ENCODE peak calls at places on chromosomes 16 and 17, in eight cellular contexts. B, M, W, P, G, K, J and F are unnamed samples.

GRCh38 chr17:82863941-82864720 is 24.3 kb upstream of the ZNF750 start:
- DNase-seq in B (no peak), M (no peak), W (peak), P (no peak), G (no peak), K (peak), J (no peak), F (no peak)

GRCh38 chr17:27892866-27893769 is at the start of gene LYRM9:
- DNase-seq in B (no peak), M (peak), W (peak), P (peak), G (peak), K (peak), J (peak), F (peak)

GRCh38 chr17:1643999-1644492 is 1.5 kb downstream of the SCARF1 start:
- DNase-seq in B (no peak), M (no peak), W (no peak), P (no peak), G (no peak), K (no peak), J (no peak), F (no peak)

GRCh38 chr17:37650419-37651003 is 7.3 kb upstream of the DDX52 start:
- DNase-seq in B (no peak), M (peak), W (peak), P (no peak), G (peak), K (no peak), J (no peak), F (peak)

GRCh38 chr17:68777243-68777855 is 176.2 kb upstream of the FAM20A start:
- DNase-seq in B (no peak), M (peak), W (peak), P (peak), G (peak), K (peak), J (peak), F (peak)

GRCh38 chr16:58472266-58472665 is 27.7 kb upstream of the NDRG4 start:
- DNase-seq in B (no peak), M (no peak), W (no peak), P (no peak), G (no peak), K (no peak), J (no peak), F (no peak)

GRCh38 chr17:13182854-13183253 is 165.0 kb upstream of the ELAC2 start:
- DNase-seq in B (no peak), M (no peak), W (no peak), P (no peak), G (no peak), K (no peak), J (no peak), F (no peak)

GRCh38 chr17:4004517-4005295 is 40.5 kb upstream of the ATP2A3 start:
- DNase-seq in B (no peak), M (peak), W (peak), P (peak), G (peak), K (peak), J (peak), F (peak)

GRCh38 chr16:29995330-29995910 is at the start of gene HIRIP3:
- DNase-seq in B (peak), M (peak), W (peak), P (peak), G (peak), K (peak), J (peak), F (peak)

GRCh38 chr17:16491131-16491702 is 776 bp downstream of the LRRC75A start:
- DNase-seq in B (no peak), M (no peak), W (no peak), P (no peak), G (no peak), K (peak), J (no peak), F (no peak)

GRCh38 chr17:45277992-45278391 is 16.1 kb upstream of the SPATA32 start:
- DNase-seq in B (no peak), M (no peak), W (peak), P (peak), G (peak), K (no peak), J (peak), F (no peak)

GRCh38 chr16:83830091-83830768 is 22.5 kb downstream of the HSBP1 start:
- DNase-seq in B (no peak), M (no peak), W (no peak), P (no peak), G (peak), K (no peak), J (no peak), F (no peak)

GRCh38 chr16:84055801-84056634 is 13.4 kb upstream of the SLC38A8 start:
- DNase-seq in B (no peak), M (no peak), W (no peak), P (no peak), G (peak), K (no peak), J (peak), F (no peak)

GRCh38 chr17:4901648-4902344 is 1.1 kb downstream of the CHRNE start:
- DNase-seq in B (no peak), M (no peak), W (no peak), P (peak), G (peak), K (no peak), J (no peak), F (no peak)

GRCh38 chr16:23290189-23291062 is 11.7 kb upstream of the SCNN1B start:
- DNase-seq in B (no peak), M (no peak), W (peak), P (no peak), G (no peak), K (no peak), J (no peak), F (no peak)

GRCh38 chr16:30570621-30571443 is 682 bp downstream of the ZNF688 start:
- DNase-seq in B (no peak), M (no peak), W (peak), P (no peak), G (peak), K (no peak), J (peak), F (no peak)

GRCh38 chr17:78479369-78479768 is 97.8 kb downstream of the DNAH17 start:
- DNase-seq in B (no peak), M (no peak), W (no peak), P (no peak), G (no peak), K (no peak), J (no peak), F (no peak)

GRCh38 chr17:45985447-45985846 is 13.6 kb upstream of the STH start:
- DNase-seq in B (no peak), M (no peak), W (no peak), P (no peak), G (no peak), K (no peak), J (no peak), F (no peak)

GRCh38 chr17:28967240-28968135 is 16.2 kb upstream of the PHF12 start:
- DNase-seq in B (no peak), M (no peak), W (no peak), P (no peak), G (no peak), K (no peak), J (no peak), F (no peak)

GRCh38 chr17:35312790-35313711 is 60.4 kb downstream of the SLFN11 start:
- DNase-seq in B (no peak), M (peak), W (peak), P (peak), G (peak), K (peak), J (peak), F (peak)

GRCh38 chr16:10085078-10085798 is 97.0 kb downstream of the GRIN2A start:
- DNase-seq in B (no peak), M (no peak), W (no peak), P (no peak), G (no peak), K (no peak), J (no peak), F (no peak)

GRCh38 chr16:88131966-88132365 is 180.7 kb downstream of the BANP start:
- DNase-seq in B (no peak), M (no peak), W (no peak), P (no peak), G (no peak), K (no peak), J (no peak), F (no peak)

GRCh38 chr17:80789356-80789902 is 202.2 kb upstream of the CHMP6 start:
- DNase-seq in B (no peak), M (peak), W (peak), P (no peak), G (peak), K (no peak), J (peak), F (peak)

GRCh38 chr16:65125871-65126270 is 4.0 kb upstream of the CDH11 start:
- DNase-seq in B (no peak), M (no peak), W (peak), P (no peak), G (no peak), K (no peak), J (no peak), F (no peak)

GRCh38 chr17:81387235-81388060 is 7.8 kb upstream of the BAHCC1 start:
- DNase-seq in B (no peak), M (no peak), W (peak), P (peak), G (no peak), K (no peak), J (peak), F (no peak)

GRCh38 chr16:75311383-75311938 is 60.0 kb upstream of the BCAR1 start:
- DNase-seq in B (no peak), M (no peak), W (peak), P (no peak), G (no peak), K (no peak), J (no peak), F (no peak)

GRCh38 chr17:65078441-65079160 is 22.1 kb upstream of the GNA13 start:
- DNase-seq in B (no peak), M (no peak), W (peak), P (no peak), G (peak), K (no peak), J (no peak), F (no peak)

GRCh38 chr17:14320098-14320497 is 19.2 kb downstream of the HS3ST3B1 start:
- DNase-seq in B (no peak), M (no peak), W (no peak), P (no peak), G (no peak), K (no peak), J (no peak), F (no peak)

DNA sequence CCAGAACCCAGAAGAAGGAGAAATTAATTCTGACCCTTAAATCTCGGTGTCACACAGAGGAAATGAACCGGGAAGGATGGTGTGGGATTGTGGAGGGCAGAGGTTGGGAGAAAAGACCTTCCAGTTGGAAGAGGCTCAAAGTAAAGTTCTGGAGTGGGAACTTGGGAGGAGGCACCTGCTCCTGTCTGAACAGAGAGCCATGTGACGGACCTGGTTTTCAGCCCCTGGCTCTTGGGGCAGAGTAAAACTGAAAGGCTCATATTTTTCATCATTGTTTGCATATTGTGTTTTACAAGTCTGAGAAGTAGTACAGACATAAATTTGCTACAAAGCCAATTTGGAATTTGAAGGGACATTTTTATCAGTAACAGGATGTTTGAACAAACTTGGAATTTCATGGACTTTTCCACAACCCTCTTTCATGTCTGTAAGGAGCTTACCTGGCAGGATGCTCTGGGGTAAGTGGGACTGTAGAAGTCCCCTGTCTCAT is 24.4 kb upstream of the SEC14L1 start:
- DNase-seq in B (no peak), M (no peak), W (no peak), P (no peak), G (no peak), K (no peak), J (no peak), F (no peak)
- H3K27ac ChIP-seq in B (peak), M (no peak), W (no peak), P (peak), G (peak), K (no peak), J (peak), F (no peak)

GRCh38 chr17:17819111-17819510 is 17.7 kb downstream of the SREBF1 start:
- DNase-seq in B (no peak), M (no peak), W (no peak), P (no peak), G (no peak), K (no peak), J (no peak), F (no peak)
- H3K27ac ChIP-seq in B (no peak), M (peak), W (no peak), P (no peak), G (no peak), K (peak), J (no peak), F (peak)

GRCh38 chr17:9200699-9201359 is 179.5 kb downstream of the NTN1 start:
- DNase-seq in B (no peak), M (no peak), W (no peak), P (no peak), G (no peak), K (no peak), J (no peak), F (peak)

GRCh38 chr17:9200197-9200662 is 178.9 kb downstream of the NTN1 start:
- DNase-seq in B (no peak), M (no peak), W (no peak), P (no peak), G (no peak), K (no peak), J (no peak), F (no peak)

GRCh38 chr17:9204026-9204425 is 182.7 kb downstream of the NTN1 start:
- DNase-seq in B (no peak), M (no peak), W (no peak), P (no peak), G (no peak), K (no peak), J (no peak), F (no peak)

GRCh38 chr17:9204623-9205329 is 183.5 kb downstream of the NTN1 start:
- DNase-seq in B (no peak), M (no peak), W (no peak), P (no peak), G (no peak), K (no peak), J (no peak), F (no peak)

GRCh38 chr17:9202572-9202971 is 181.3 kb downstream of the NTN1 start:
- DNase-seq in B (no peak), M (no peak), W (peak), P (no peak), G (no peak), K (no peak), J (no peak), F (no peak)
- H3K27ac ChIP-seq in B (no peak), M (no peak), W (peak), P (no peak), G (no peak), K (no peak), J (no peak), F (no peak)

GRCh38 chr17:41907185-41907556 is 11.6 kb downstream of the ACLY start:
- DNase-seq in B (no peak), M (no peak), W (peak), P (no peak), G (no peak), K (no peak), J (peak), F (no peak)
- H3K27ac ChIP-seq in B (no peak), M (peak), W (peak), P (no peak), G (no peak), K (no peak), J (peak), F (no peak)

DNA sequence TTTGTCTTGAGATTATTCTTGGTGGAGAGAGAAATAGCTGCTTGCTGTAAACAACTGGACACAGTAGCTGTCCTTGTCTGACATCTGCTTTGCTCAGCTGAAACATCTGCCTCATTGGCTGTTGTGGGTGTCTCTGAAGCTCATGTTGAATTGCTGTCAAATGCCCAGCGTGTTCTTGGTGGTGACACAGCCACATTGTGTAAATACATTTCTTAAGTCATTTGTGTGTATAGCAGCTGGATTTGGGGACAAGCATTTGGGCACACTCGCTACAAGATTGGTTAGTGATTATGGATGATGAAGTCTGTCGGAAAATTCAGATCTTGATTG is 5.3 kb downstream of the FAM234A start:
- DNase-seq in B (no peak), M (no peak), W (peak), P (no peak), G (no peak), K (no peak), J (no peak), F (no peak)
- H3K27ac ChIP-seq in B (no peak), M (no peak), W (peak), P (peak), G (no peak), K (no peak), J (no peak), F (no peak)

GRCh38 chr17:76445697-76446448 is 7.1 kb downstream of the UBE2O start:
- DNase-seq in B (no peak), M (no peak), W (no peak), P (no peak), G (no peak), K (no peak), J (no peak), F (no peak)
- H3K27ac ChIP-seq in B (no peak), M (peak), W (peak), P (peak), G (no peak), K (no peak), J (no peak), F (peak)

GRCh38 chr16:67199808-67200198 is 872 bp downstream of the ELMO3 start:
- DNase-seq in B (no peak), M (peak), W (no peak), P (no peak), G (peak), K (no peak), J (no peak), F (no peak)

GRCh38 chr16:67200491-67200890 is 1.6 kb downstream of the ELMO3 start:
- DNase-seq in B (no peak), M (no peak), W (no peak), P (no peak), G (no peak), K (no peak), J (no peak), F (no peak)

GRCh38 chr16:67197704-67198103 is 1.2 kb upstream of the ELMO3 start:
- DNase-seq in B (no peak), M (no peak), W (no peak), P (no peak), G (no peak), K (no peak), J (no peak), F (no peak)

GRCh38 chr16:67198238-67198734 is 645 bp upstream of the ELMO3 start:
- DNase-seq in B (no peak), M (peak), W (peak), P (no peak), G (peak), K (no peak), J (no peak), F (peak)

DNA sequence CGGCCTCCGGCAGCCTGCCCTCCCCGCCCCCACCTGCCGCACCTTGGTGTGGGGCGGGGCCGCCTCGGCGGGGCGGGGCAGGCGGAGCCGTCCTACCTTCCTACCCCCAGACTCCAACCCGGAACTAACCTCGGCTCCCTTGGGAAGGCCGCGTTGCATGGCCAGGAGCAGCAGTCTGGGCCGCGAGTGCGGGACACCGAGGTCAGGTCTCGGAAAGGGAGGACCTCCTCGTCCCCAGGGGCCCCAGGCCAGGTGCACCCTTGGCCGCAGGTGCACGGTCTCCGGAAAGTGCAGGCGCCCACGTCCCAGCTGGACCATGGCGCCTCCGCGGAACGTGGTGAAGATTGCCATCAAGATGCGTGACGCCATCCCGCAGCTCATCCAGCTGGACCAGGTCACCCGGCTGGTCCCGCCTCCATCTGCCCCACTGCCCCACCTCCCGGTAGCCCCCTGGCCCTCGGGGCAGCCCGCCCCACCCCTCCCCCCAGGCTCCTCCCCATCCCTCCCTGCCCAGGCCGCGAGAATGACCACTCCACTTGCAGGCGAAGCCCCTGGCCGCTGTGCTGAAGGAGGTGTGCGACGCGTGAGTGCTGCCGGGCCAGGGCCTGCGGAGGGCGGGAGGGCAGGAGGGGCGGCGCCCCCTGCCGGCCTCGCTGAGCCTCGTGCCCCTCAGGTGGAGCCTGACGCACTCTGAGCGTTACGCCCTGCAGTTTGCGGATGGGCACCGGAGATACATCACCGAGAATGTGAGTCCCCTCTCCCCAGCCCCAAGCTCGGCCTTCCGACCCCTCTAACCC is at the start of gene ELMO3:
- DNase-seq in B (no peak), M (peak), W (peak), P (no peak), G (peak), K (no peak), J (no peak), F (no peak)
- H3K27ac ChIP-seq in B (peak), M (peak), W (no peak), P (no peak), G (no peak), K (no peak), J (no peak), F (no peak)

DNA sequence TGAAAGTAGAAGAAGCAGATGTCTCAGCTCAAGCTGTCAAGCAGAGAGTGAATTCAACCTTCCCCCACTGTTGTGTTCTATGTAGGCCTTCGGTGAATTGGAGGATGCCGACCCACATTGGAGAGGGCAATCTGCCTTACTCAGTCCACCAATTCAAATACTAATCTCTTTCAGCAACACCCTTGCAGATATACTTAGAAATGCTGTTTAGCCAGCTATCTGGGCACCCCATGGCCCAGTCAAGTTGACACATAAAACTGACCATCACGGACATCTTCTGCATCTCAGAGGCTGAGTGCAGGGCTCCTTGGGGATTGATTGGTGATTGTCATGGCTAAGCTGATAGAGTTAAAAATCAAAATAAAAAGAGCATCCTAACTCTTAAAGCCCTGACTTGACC is 58.3 kb downstream of the IRX3 start:
- DNase-seq in B (no peak), M (no peak), W (no peak), P (no peak), G (no peak), K (no peak), J (no peak), F (no peak)
- H3K27ac ChIP-seq in B (no peak), M (no peak), W (no peak), P (no peak), G (no peak), K (no peak), J (no peak), F (no peak)

GRCh38 chr17:75617218-75617617 is 16.0 kb upstream of the SMIM5 start:
- DNase-seq in B (no peak), M (no peak), W (no peak), P (no peak), G (no peak), K (no peak), J (no peak), F (no peak)
- H3K27ac ChIP-seq in B (no peak), M (no peak), W (no peak), P (no peak), G (no peak), K (no peak), J (no peak), F (no peak)

GRCh38 chr16:86431540-86431939 is 78.8 kb upstream of the FOXF1 start:
- DNase-seq in B (no peak), M (no peak), W (no peak), P (no peak), G (no peak), K (no peak), J (no peak), F (no peak)
- H3K27ac ChIP-seq in B (peak), M (no peak), W (no peak), P (no peak), G (no peak), K (no peak), J (no peak), F (no peak)